ENCODE peak calls at places on chromosome 1, in five cellular contexts. D is uterus, T is GM12892, L is body of pancreas, M is endothelial cell of umbilical vein. B is an unnamed sample.
A peak's percentile ranks its signal among the peaks of the same experiment; 100 is the strongest.

GRCh38 chr1:31677949-31678348 is 25.9 kb downstream of the COL16A1 start:
- DNase-seq in D (no peak), T (no peak), L (no peak), M (no peak), B (no peak)

GRCh38 chr1:9996624-9997582 is at the start of gene RBP7:
- DNase-seq in D (no peak), T (peak; percentile 38), L (peak; percentile 41), M (no peak), B (peak; percentile 39)

GRCh38 chr1:205270764-205271163 is 43.0 kb downstream of the TMCC2 start:
- DNase-seq in D (no peak), T (no peak), L (no peak), M (peak; percentile 52), B (no peak)

GRCh38 chr1:156120318-156120717 is 5.8 kb downstream of the LMNA start:
- DNase-seq in D (no peak), T (no peak), L (no peak), M (no peak), B (no peak)

GRCh38 chr1:86082183-86082582 is 74.4 kb downstream of the COL24A1 start:
- DNase-seq in D (no peak), T (no peak), L (no peak), M (no peak), B (no peak)

GRCh38 chr1:201359873-201360210 is 17.6 kb downstream of the TNNT2 start:
- DNase-seq in D (no peak), T (no peak), L (no peak), M (no peak), B (no peak)

GRCh38 chr1:60569189-60569588 is 495.6 kb upstream of the C1orf87 start:
- DNase-seq in D (no peak), T (no peak), L (no peak), M (no peak), B (no peak)

GRCh38 chr1:164452549-164452948 is 106.4 kb upstream of the PBX1 start:
- DNase-seq in D (no peak), T (no peak), L (no peak), M (no peak), B (no peak)

GRCh38 chr1:12301518-12302237 is 71.8 kb downstream of the VPS13D start:
- DNase-seq in D (no peak), T (no peak), L (no peak), M (no peak), B (no peak)

GRCh38 chr1:51044834-51045233 is 57.2 kb upstream of the C1orf185 start:
- DNase-seq in D (no peak), T (no peak), L (no peak), M (peak; percentile 19), B (no peak)

GRCh38 chr1:24416666-24417391 is 1.2 kb downstream of the NIPAL3 start:
- DNase-seq in D (no peak), T (no peak), L (no peak), M (no peak), B (peak; percentile 69)

GRCh38 chr1:24415910-24416665 is 486 bp downstream of the NIPAL3 start:
- DNase-seq in D (no peak), T (no peak), L (peak; percentile 52), M (no peak), B (peak; percentile 67)

GRCh38 chr1:24414884-24415333 is 693 bp upstream of the NIPAL3 start:
- DNase-seq in D (no peak), T (no peak), L (peak; percentile 38), M (no peak), B (no peak)

GRCh38 chr1:24413350-24414163 is at the start of gene STPG1:
- DNase-seq in D (peak; percentile 79), T (peak; percentile 82), L (peak; percentile 90), M (peak; percentile 92), B (peak; percentile 92)

DNA sequence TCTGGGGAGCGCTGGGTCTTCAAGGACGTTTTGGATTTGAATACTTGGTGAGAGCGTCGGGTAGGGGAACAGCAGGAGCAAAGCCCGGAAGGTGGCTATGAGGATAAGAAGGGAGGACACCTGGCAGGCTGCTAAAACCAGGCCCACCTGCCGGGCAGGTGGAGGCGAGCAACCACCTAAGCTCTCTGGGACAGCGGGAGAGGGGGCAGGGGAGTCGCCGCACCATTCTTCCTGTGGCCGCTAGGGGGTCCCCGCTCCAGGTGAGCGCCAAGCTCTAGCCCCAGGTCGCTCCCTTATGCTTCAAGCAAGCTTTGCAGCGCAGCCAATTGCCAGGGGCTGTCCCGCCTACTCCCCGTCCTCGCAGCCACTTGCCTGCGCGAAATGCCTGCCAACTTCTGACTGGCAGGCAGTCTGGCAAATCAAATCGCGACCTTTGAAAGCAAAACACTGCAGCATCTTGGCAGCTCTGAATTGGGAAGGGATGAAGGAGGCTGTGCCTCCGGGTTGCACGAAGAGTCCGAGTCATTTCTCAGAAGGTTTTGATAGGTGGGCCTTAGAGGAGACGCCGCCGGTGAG is at the start of gene NIPAL3:
- DNase-seq in D (peak; percentile 99), T (peak; percentile 88), L (peak; percentile 99), M (peak; percentile 98), B (peak; percentile 99)
- TF ChIP-seq POLR2A in D (no peak), T (no peak), L (peak; percentile 65), M (peak; percentile 35), B (no peak)

GRCh38 chr1:28577052-28577678 is 14.9 kb upstream of the RAB42 start:
- DNase-seq in D (no peak), T (no peak), L (no peak), M (no peak), B (no peak)
- TF ChIP-seq POLR2A in D (no peak), T (peak; percentile 30), L (no peak), M (peak; percentile 71), B (no peak)

DNA sequence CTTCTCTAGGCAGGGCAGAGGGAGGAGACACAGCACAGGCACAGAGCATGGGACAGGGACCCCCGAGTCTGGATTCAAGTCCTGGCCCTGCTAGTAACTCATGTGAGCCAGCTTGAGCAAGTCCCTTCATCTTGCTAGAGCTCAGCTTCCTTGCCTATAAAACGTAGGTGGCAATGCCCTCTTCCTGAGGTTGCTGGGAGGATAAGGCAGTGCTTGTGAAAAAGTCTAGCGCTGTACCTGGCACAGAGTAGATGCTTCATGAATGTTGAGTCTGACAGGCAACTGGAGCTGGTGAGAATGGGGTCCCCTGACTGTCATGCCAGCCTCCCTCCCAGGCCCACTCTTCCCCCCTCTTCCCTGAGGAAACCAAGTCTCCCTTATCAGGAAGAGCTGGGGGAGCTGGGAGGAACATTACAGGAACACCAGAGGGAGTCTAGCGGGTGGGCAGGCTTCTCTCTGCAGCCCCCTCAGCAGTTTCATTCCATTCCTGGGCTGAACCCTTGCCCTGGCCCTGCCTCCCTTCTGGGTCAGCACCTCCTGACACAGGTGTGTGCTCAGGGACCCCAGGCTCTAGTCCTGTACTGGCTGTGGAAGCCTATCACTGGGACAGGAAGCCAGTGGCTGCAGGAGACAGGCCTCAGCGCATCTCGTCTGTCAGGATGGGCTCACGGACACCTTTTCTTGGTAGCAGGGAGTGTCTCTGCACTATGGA is 9.9 kb downstream of the CHRNB2 start:
- DNase-seq in D (no peak), T (no peak), L (no peak), M (no peak), B (no peak)
- TF ChIP-seq POLR2A in D (no peak), T (peak; percentile 22), L (no peak), M (no peak), B (no peak)

GRCh38 chr1:165697881-165698842 is at the start of gene ALDH9A1:
- DNase-seq in D (peak; percentile 89), T (peak; percentile 76), L (peak; percentile 90), M (peak; percentile 84), B (peak; percentile 90)
- TF ChIP-seq POLR2A in D (peak; percentile 87), T (peak; percentile 95), L (peak; percentile 89), M (peak; percentile 82), B (no peak)

GRCh38 chr1:44674113-44675000 is at the start of the genes ARMH1 and TMEM53:
- DNase-seq in D (peak; percentile 100), T (peak; percentile 91), L (peak; percentile 99), M (peak; percentile 99), B (peak; percentile 99)
- TF ChIP-seq POLR2A in D (peak; percentile 75), T (peak; percentile 55), L (peak; percentile 91), M (peak; percentile 83), B (peak; percentile 84)

B was measured in thyroid gland.